ENCODE peak calls at places on chromosomes 4 and X, in four cellular contexts. I is transverse colon, Z is GM23338, S is osteoblast. F is an unnamed sample.

GRCh38 chrX:123169247-123169901 is 14.7 kb upstream of the GRIA3 start:
- DNase-seq in S (no peak), I (no peak), Z (no peak), F (no peak)

GRCh38 chrX:132216806-132217202 is 2.4 kb downstream of the RAP2C start:
- DNase-seq in Z (no peak), I (no peak), S (no peak), F (no peak)

GRCh38 chr4:60155088-60155487 is 1045.0 kb upstream of the ADGRL3 start:
- DNase-seq in Z (no peak), S (no peak), I (no peak), F (no peak)

GRCh38 chrX:153474718-153475117 is 4.3 kb upstream of the HAUS7 start:
- DNase-seq in Z (peak; percentile 59), S (peak; percentile 95), I (peak; percentile 26), F (peak; percentile 54)

GRCh38 chr4:2290488-2290887 is 28.6 kb upstream of the MXD4 start:
- DNase-seq in Z (no peak), S (peak; percentile 29), I (no peak), F (no peak)

GRCh38 chr4:184476660-184477059 is 2.3 kb upstream of the IRF2 start:
- DNase-seq in I (no peak), S (no peak), Z (no peak), F (no peak)

GRCh38 chrX:107721318-107721717 is 54.3 kb downstream of the TSC22D3 start:
- DNase-seq in S (no peak), Z (no peak), I (peak; percentile 45), F (no peak)

GRCh38 chr4:14539246-14539645 is 463.0 kb upstream of the CPEB2 start:
- DNase-seq in I (no peak), S (no peak), Z (no peak), F (no peak)

GRCh38 chrX:118420462-118420861 is 74.6 kb downstream of the WDR44 start:
- DNase-seq in I (no peak), Z (no peak), S (no peak), F (no peak)

GRCh38 chr4:118683513-118683912 is 1.7 kb upstream of the METTL14 start:
- DNase-seq in I (no peak), S (no peak), Z (peak; percentile 57), F (no peak)

GRCh38 chrX:96689951-96690350 is 5.3 kb downstream of the DIAPH2 start:
- DNase-seq in Z (no peak), S (no peak), I (no peak), F (no peak)

GRCh38 chr4:121016630-121017029 is 55.7 kb downstream of the NDNF start:
- DNase-seq in Z (no peak), S (no peak), I (no peak), F (no peak)

GRCh38 chr4:102606261-102606660 is 105.1 kb downstream of the NFKB1 start:
- DNase-seq in I (no peak), S (no peak), Z (no peak), F (no peak)

GRCh38 chr4:174521800-174522182 is 497 bp downstream of the HPGD start:
- DNase-seq in I (peak; percentile 52), S (peak; percentile 29), Z (peak; percentile 42), F (peak; percentile 10)

GRCh38 chrX:39857780-39858179 is 240.0 kb downstream of the BCOR start:
- DNase-seq in I (no peak), Z (no peak), S (no peak), F (no peak)

GRCh38 chr4:150379454-150379853 is 202.5 kb upstream of the MAB21L2 start:
- DNase-seq in I (no peak), Z (no peak), S (peak; percentile 41), F (no peak)

GRCh38 chrX:734411-734810 is 103.8 kb downstream of the SHOX start:
- DNase-seq in Z (no peak), S (no peak), I (no peak), F (no peak)

GRCh38 chr4:30294295-30294694 is 425.9 kb upstream of the PCDH7 start:
- DNase-seq in I (no peak), S (no peak), Z (no peak), F (no peak)

GRCh38 chr4:6516762-6517161 is 44.3 kb upstream of the PPP2R2C start:
- DNase-seq in Z (no peak), S (no peak), I (no peak), F (no peak)

GRCh38 chr4:53855886-53856260 is 208.5 kb downstream of the CHIC2 start:
- DNase-seq in I (no peak), S (no peak), Z (no peak), F (no peak)

GRCh38 chrX:10569946-10570345 is 50.4 kb downstream of the MID1 start:
- DNase-seq in Z (no peak), S (no peak), I (no peak), F (no peak)

GRCh38 chrX:8721536-8721935 is 10.4 kb downstream of the ANOS1 start:
- DNase-seq in S (no peak), I (no peak), Z (peak; percentile 52), F (no peak)

GRCh38 chr4:135197650-135198049 is 996.1 kb upstream of the PABPC4L start:
- DNase-seq in S (no peak), I (no peak), Z (peak; percentile 25), F (no peak)

GRCh38 chr4:102757681-102758080 is 3.1 kb downstream of the MANBA start:
- DNase-seq in I (no peak), S (peak; percentile 9), Z (no peak), F (no peak)

GRCh38 chr4:65825121-65825520 is 154.8 kb upstream of the EPHA5 start:
- DNase-seq in Z (no peak), I (no peak), S (peak; percentile 6), F (no peak)

GRCh38 chr4:88792268-88792781 is 94.7 kb upstream of the NAP1L5 start:
- DNase-seq in S (peak; percentile 53), Z (peak; percentile 38), I (no peak), F (no peak)

GRCh38 chr4:136371231-136371630 is 1161.1 kb downstream of the PCDH18 start:
- DNase-seq in Z (no peak), S (no peak), I (no peak), F (no peak)

GRCh38 chrX:86369847-86370630 is 221.8 kb downstream of the DACH2 start:
- DNase-seq in I (no peak), S (no peak), Z (no peak), F (no peak)

GRCh38 chr4:154643493-154643892 is 31.0 kb upstream of the FGG start:
- DNase-seq in Z (no peak), S (no peak), I (no peak), F (no peak)

GRCh38 chrX:13750204-13750603 is 15.7 kb downstream of the OFD1 start:
- DNase-seq in S (peak; percentile 42), I (no peak), Z (peak; percentile 60), F (no peak)

GRCh38 chr4:2354127-2354526 is 64.3 kb downstream of the ZFYVE28 start:
- DNase-seq in I (peak; percentile 7), S (peak; percentile 90), Z (peak; percentile 67), F (peak; percentile 50)

GRCh38 chr4:138576684-138577083 is 334.5 kb upstream of the SLC7A11 start:
- DNase-seq in S (no peak), I (no peak), Z (peak; percentile 81), F (no peak)

GRCh38 chrX:44731160-44731559 is 112.7 kb upstream of the DUSP21 start:
- DNase-seq in Z (no peak), I (no peak), S (no peak), F (no peak)

GRCh38 chr4:88033309-88033708 is 25.9 kb downstream of the PKD2 start:
- DNase-seq in Z (peak; percentile 81), S (no peak), I (peak; percentile 25), F (no peak)

GRCh38 chr4:110344165-110344564 is 131.8 kb upstream of the ENPEP start:
- DNase-seq in S (no peak), I (peak; percentile 16), Z (peak; percentile 54), F (no peak)

GRCh38 chr4:107442538-107443083 is 277.4 kb downstream of the PAPSS1 start:
- DNase-seq in S (no peak), I (no peak), Z (no peak), F (no peak)

GRCh38 chr4:43453058-43453457 is 560.5 kb downstream of the GRXCR1 start:
- DNase-seq in S (no peak), I (no peak), Z (no peak), F (no peak)

GRCh38 chrX:19761554-19762295 is 125.7 kb downstream of the SH3KBP1 start:
- DNase-seq in S (no peak), I (no peak), Z (no peak), F (no peak)

GRCh38 chrX:19760841-19761512 is 126.4 kb downstream of the SH3KBP1 start:
- DNase-seq in S (no peak), I (no peak), Z (peak; percentile 10), F (no peak)

GRCh38 chrX:19758536-19758935 is 128.9 kb downstream of the SH3KBP1 start:
- DNase-seq in I (no peak), Z (no peak), S (no peak), F (no peak)

GRCh38 chrX:19756577-19757131 is 130.7 kb downstream of the SH3KBP1 start:
- DNase-seq in I (no peak), S (no peak), Z (no peak), F (no peak)

GRCh38 chrX:19760345-19760744 is 127.1 kb downstream of the SH3KBP1 start:
- DNase-seq in S (no peak), Z (no peak), I (no peak), F (no peak)
- H3K4me1 ChIP-seq in S (peaks cover 6% of the 10 kb centered on the region), Z (peaks cover 7% of the 10 kb centered on the region), I (no peaks in the 10 kb centered on the region), F (peaks cover 36% of the 10 kb centered on the region)

GRCh38 chr4:76013540-76013939 is 6.2 kb upstream of the CXCL9 start:
- DNase-seq in I (no peak), Z (no peak), S (no peak), F (no peak)
- H3K27ac ChIP-seq in I (no peak overlapping the region), Z (no peak overlapping the region), S (no peak overlapping the region), F (no peak overlapping the region)

GRCh38 chr4:146932111-146932510 is 13.6 kb downstream of the TTC29 start:
- DNase-seq in I (no peak), S (no peak), Z (no peak), F (no peak)
- H3K4me1 ChIP-seq in I (no peaks in the 10 kb centered on the region), S (no peaks in the 10 kb centered on the region), Z (no peaks in the 10 kb centered on the region), F (no peaks in the 10 kb centered on the region)

DNA sequence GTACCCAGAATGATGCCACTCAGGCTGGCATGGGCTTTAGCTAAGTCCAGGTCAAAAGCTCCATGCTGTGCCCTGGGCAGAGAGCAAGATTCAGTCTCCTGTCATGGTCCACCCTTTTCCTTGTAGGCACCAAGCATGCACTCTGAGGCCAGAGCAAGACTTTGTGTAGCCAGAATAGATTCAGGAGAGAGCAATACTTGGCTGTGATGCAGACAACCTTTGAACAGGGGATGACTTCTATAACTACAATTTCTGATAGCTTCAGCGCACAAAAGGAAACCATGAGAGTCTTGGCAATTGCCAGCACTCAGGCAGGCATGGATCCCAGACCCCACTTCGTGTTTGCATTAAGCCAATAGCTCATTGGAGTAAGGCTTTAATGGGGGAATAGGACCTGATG is 510.6 kb downstream of the RAB28 start:
- DNase-seq in S (no peak), I (no peak), Z (no peak), F (no peak)
- H3K27ac ChIP-seq in S (no peak overlapping the region), I (no peak overlapping the region), Z (no peak overlapping the region), F (no peak overlapping the region)

DNA sequence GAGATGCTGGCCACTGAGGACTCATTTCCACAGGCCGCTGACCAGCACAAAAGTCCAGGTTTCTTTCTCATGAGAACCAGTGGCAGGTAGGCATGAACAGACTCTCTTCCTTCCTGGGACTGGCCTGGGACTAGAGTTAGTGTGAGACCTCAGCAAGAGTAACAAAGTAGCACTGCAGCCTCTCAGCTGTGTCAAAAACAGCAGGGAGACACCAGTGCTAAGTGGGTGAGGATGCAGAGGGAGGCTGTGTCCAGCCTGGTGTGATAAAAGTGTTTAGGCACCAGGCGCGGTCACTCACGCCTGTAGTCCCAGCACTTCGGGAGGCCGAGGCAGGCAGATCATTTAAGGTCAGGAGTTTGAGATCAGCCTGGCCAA is 42.9 kb downstream of the TRIM2 start:
- DNase-seq in Z (no peak), S (no peak), I (no peak), F (no peak)
- H3K4me1 ChIP-seq in Z (peaks cover 49% of the 10 kb centered on the region), S (peaks cover 7% of the 10 kb centered on the region), I (peaks cover 62% of the 10 kb centered on the region), F (peaks cover 11% of the 10 kb centered on the region)